ENCODE peak calls at places on chromosomes 3 and 15, in eight cellular contexts. One of them, this sample, is unnamed.

GRCh38 chr3:109177888-109178287 is 41.4 kb downstream of the C3orf85 start:
- DNase-seq in cardiac muscle cell: no peak
- DNase-seq in OCI-LY7: no peak
- DNase-seq in tibial artery: no peak
- DNase-seq in cardiac fibroblast: no peak
- DNase-seq in brain microvascular endothelial cell: no peak
- DNase-seq in tibial nerve: no peak
- DNase-seq in foreskin fibroblast: no peak
- DNase-seq in this sample: no peak

GRCh38 chr3:106059953-106060517 is 191.2 kb upstream of the CBLB start:
- DNase-seq in tibial nerve: no peak
- DNase-seq in brain microvascular endothelial cell: no peak
- DNase-seq in cardiac fibroblast: no peak
- DNase-seq in tibial artery: no peak
- DNase-seq in cardiac muscle cell: peak; percentile 13
- DNase-seq in foreskin fibroblast: no peak
- DNase-seq in OCI-LY7: no peak
- DNase-seq in this sample: no peak

GRCh38 chr3:8702560-8702959 is 31.0 kb upstream of the CAV3 start:
- DNase-seq in tibial nerve: no peak
- DNase-seq in cardiac muscle cell: no peak
- DNase-seq in tibial artery: no peak
- DNase-seq in OCI-LY7: peak; percentile 8
- DNase-seq in foreskin fibroblast: no peak
- DNase-seq in cardiac fibroblast: no peak
- DNase-seq in brain microvascular endothelial cell: no peak
- DNase-seq in this sample: no peak

GRCh38 chr3:98814799-98815450 is 51.8 kb downstream of the ST3GAL6 start:
- DNase-seq in brain microvascular endothelial cell: peak; percentile 63
- DNase-seq in OCI-LY7: no peak
- DNase-seq in foreskin fibroblast: peak; percentile 52
- DNase-seq in cardiac muscle cell: no peak
- DNase-seq in cardiac fibroblast: peak; percentile 76
- DNase-seq in tibial artery: no peak
- DNase-seq in tibial nerve: no peak
- DNase-seq in this sample: no peak

GRCh38 chr3:151660890-151661289 is 72.8 kb upstream of the AADACL2 start:
- DNase-seq in brain microvascular endothelial cell: no peak
- DNase-seq in tibial nerve: no peak
- DNase-seq in cardiac muscle cell: no peak
- DNase-seq in OCI-LY7: no peak
- DNase-seq in cardiac fibroblast: peak; percentile 38
- DNase-seq in foreskin fibroblast: peak; percentile 2
- DNase-seq in tibial artery: no peak
- DNase-seq in this sample: no peak

GRCh38 chr15:97189152-97189551 is 771.4 kb upstream of the ARRDC4 start:
- DNase-seq in brain microvascular endothelial cell: peak; percentile 3
- DNase-seq in tibial nerve: no peak
- DNase-seq in foreskin fibroblast: no peak
- DNase-seq in cardiac fibroblast: peak; percentile 56
- DNase-seq in cardiac muscle cell: no peak
- DNase-seq in OCI-LY7: no peak
- DNase-seq in tibial artery: no peak
- DNase-seq in this sample: no peak

GRCh38 chr15:101613130-101614000 is 38.8 kb downstream of the TM2D3 start:
- DNase-seq in OCI-LY7: no peak
- DNase-seq in tibial artery: peak; percentile 56
- DNase-seq in foreskin fibroblast: no peak
- DNase-seq in tibial nerve: peak; percentile 27
- DNase-seq in brain microvascular endothelial cell: peak; percentile 22
- DNase-seq in cardiac muscle cell: peak; percentile 51
- DNase-seq in cardiac fibroblast: peak; percentile 51
- DNase-seq in this sample: no peak

GRCh38 chr15:67082007-67082536 is 16.7 kb downstream of the SMAD3 start:
- DNase-seq in tibial artery: no peak
- DNase-seq in tibial nerve: no peak
- DNase-seq in cardiac muscle cell: no peak
- DNase-seq in OCI-LY7: peak; percentile 77
- DNase-seq in foreskin fibroblast: no peak
- DNase-seq in brain microvascular endothelial cell: no peak
- DNase-seq in cardiac fibroblast: no peak
- DNase-seq in this sample: no peak

GRCh38 chr15:43133429-43134156 is at the start of gene TMEM62:
- DNase-seq in tibial artery: peak; percentile 84
- DNase-seq in OCI-LY7: peak; percentile 93
- DNase-seq in cardiac muscle cell: peak; percentile 84
- DNase-seq in cardiac fibroblast: peak; percentile 57
- DNase-seq in tibial nerve: peak; percentile 64
- DNase-seq in brain microvascular endothelial cell: peak; percentile 38
- DNase-seq in foreskin fibroblast: peak; percentile 36
- DNase-seq in this sample: peak; percentile 42

GRCh38 chr3:133209871-133210550 is 171.8 kb downstream of the TMEM108 start:
- DNase-seq in OCI-LY7: no peak
- DNase-seq in foreskin fibroblast: peak; percentile 70
- DNase-seq in cardiac fibroblast: peak; percentile 21
- DNase-seq in tibial artery: no peak
- DNase-seq in cardiac muscle cell: no peak
- DNase-seq in brain microvascular endothelial cell: peak; percentile 29
- DNase-seq in tibial nerve: no peak
- DNase-seq in this sample: no peak

GRCh38 chr3:173098959-173099358 is 42.1 kb downstream of the SPATA16 start:
- DNase-seq in OCI-LY7: no peak
- DNase-seq in brain microvascular endothelial cell: no peak
- DNase-seq in tibial artery: no peak
- DNase-seq in cardiac muscle cell: no peak
- DNase-seq in tibial nerve: no peak
- DNase-seq in cardiac fibroblast: no peak
- DNase-seq in foreskin fibroblast: no peak
- DNase-seq in this sample: no peak

GRCh38 chr3:70011582-70011981 is 12.0 kb downstream of the SAMMSON start:
- DNase-seq in tibial nerve: no peak
- DNase-seq in OCI-LY7: no peak
- DNase-seq in cardiac fibroblast: no peak
- DNase-seq in foreskin fibroblast: no peak
- DNase-seq in brain microvascular endothelial cell: no peak
- DNase-seq in tibial artery: no peak
- DNase-seq in cardiac muscle cell: no peak
- DNase-seq in this sample: no peak

GRCh38 chr3:127456471-127457093 is 134.0 kb downstream of the TPRA1 start:
- DNase-seq in brain microvascular endothelial cell: peak; percentile 52
- DNase-seq in cardiac muscle cell: no peak
- DNase-seq in cardiac fibroblast: peak; percentile 58
- DNase-seq in foreskin fibroblast: peak; percentile 64
- DNase-seq in tibial nerve: no peak
- DNase-seq in OCI-LY7: no peak
- DNase-seq in tibial artery: peak; percentile 19
- DNase-seq in this sample: no peak

GRCh38 chr3:150129181-150129580 is 158.5 kb upstream of the PFN2 start:
- DNase-seq in cardiac fibroblast: no peak
- DNase-seq in foreskin fibroblast: no peak
- DNase-seq in cardiac muscle cell: no peak
- DNase-seq in brain microvascular endothelial cell: no peak
- DNase-seq in tibial nerve: no peak
- DNase-seq in OCI-LY7: no peak
- DNase-seq in tibial artery: no peak
- DNase-seq in this sample: no peak

GRCh38 chr3:37985637-37986320 is 4.8 kb upstream of the VILL start:
- DNase-seq in cardiac fibroblast: no peak
- DNase-seq in tibial nerve: peak; percentile 12
- DNase-seq in foreskin fibroblast: no peak
- DNase-seq in brain microvascular endothelial cell: no peak
- DNase-seq in OCI-LY7: no peak
- DNase-seq in tibial artery: no peak
- DNase-seq in cardiac muscle cell: no peak
- DNase-seq in this sample: no peak

GRCh38 chr3:129046037-129046731 is 14.4 kb upstream of the GP9 start:
- DNase-seq in OCI-LY7: no peak
- DNase-seq in cardiac fibroblast: no peak
- DNase-seq in foreskin fibroblast: no peak
- DNase-seq in brain microvascular endothelial cell: no peak
- DNase-seq in cardiac muscle cell: no peak
- DNase-seq in tibial artery: no peak
- DNase-seq in tibial nerve: no peak
- DNase-seq in this sample: no peak
- TF ChIP-seq CTCF in OCI-LY7: no peak
- TF ChIP-seq CTCF in cardiac fibroblast: no peak
- TF ChIP-seq CTCF in foreskin fibroblast: no peak
- TF ChIP-seq CTCF in brain microvascular endothelial cell: peak; percentile 42
- TF ChIP-seq CTCF in cardiac muscle cell: peak; percentile 29
- TF ChIP-seq CTCF in tibial artery: no peak
- TF ChIP-seq CTCF in tibial nerve: no peak
- TF ChIP-seq CTCF in this sample: no peak

GRCh38 chr3:143135150-143135549 is 15.6 kb downstream of the CHST2 start:
- DNase-seq in OCI-LY7: no peak
- DNase-seq in cardiac fibroblast: peak; percentile 96
- DNase-seq in tibial artery: peak; percentile 25
- DNase-seq in brain microvascular endothelial cell: peak; percentile 94
- DNase-seq in tibial nerve: no peak
- DNase-seq in cardiac muscle cell: no peak
- DNase-seq in foreskin fibroblast: peak; percentile 96
- DNase-seq in this sample: no peak
- TF ChIP-seq CTCF in OCI-LY7: no peak
- TF ChIP-seq CTCF in cardiac fibroblast: peak; percentile 13
- TF ChIP-seq CTCF in tibial artery: no peak
- TF ChIP-seq CTCF in brain microvascular endothelial cell: peak; percentile 28
- TF ChIP-seq CTCF in tibial nerve: no peak
- TF ChIP-seq CTCF in cardiac muscle cell: peak; percentile 32
- TF ChIP-seq CTCF in foreskin fibroblast: no peak
- TF ChIP-seq CTCF in this sample: no peak

GRCh38 chr15:64356443-64357040 is 569 bp upstream of the CSNK1G1 start:
- DNase-seq in cardiac muscle cell: no peak
- DNase-seq in tibial artery: no peak
- DNase-seq in OCI-LY7: no peak
- DNase-seq in foreskin fibroblast: peak; percentile 71
- DNase-seq in cardiac fibroblast: peak; percentile 96
- DNase-seq in tibial nerve: no peak
- DNase-seq in brain microvascular endothelial cell: peak; percentile 85
- DNase-seq in this sample: no peak
- TF ChIP-seq CTCF in cardiac muscle cell: peak; percentile 46
- TF ChIP-seq CTCF in tibial artery: peak; percentile 26
- TF ChIP-seq CTCF in OCI-LY7: peak; percentile 42
- TF ChIP-seq CTCF in foreskin fibroblast: peak; percentile 35
- TF ChIP-seq CTCF in cardiac fibroblast: peak; percentile 26
- TF ChIP-seq CTCF in tibial nerve: peak; percentile 56
- TF ChIP-seq CTCF in brain microvascular endothelial cell: peak; percentile 56
- TF ChIP-seq CTCF in this sample: no peak

DNA sequence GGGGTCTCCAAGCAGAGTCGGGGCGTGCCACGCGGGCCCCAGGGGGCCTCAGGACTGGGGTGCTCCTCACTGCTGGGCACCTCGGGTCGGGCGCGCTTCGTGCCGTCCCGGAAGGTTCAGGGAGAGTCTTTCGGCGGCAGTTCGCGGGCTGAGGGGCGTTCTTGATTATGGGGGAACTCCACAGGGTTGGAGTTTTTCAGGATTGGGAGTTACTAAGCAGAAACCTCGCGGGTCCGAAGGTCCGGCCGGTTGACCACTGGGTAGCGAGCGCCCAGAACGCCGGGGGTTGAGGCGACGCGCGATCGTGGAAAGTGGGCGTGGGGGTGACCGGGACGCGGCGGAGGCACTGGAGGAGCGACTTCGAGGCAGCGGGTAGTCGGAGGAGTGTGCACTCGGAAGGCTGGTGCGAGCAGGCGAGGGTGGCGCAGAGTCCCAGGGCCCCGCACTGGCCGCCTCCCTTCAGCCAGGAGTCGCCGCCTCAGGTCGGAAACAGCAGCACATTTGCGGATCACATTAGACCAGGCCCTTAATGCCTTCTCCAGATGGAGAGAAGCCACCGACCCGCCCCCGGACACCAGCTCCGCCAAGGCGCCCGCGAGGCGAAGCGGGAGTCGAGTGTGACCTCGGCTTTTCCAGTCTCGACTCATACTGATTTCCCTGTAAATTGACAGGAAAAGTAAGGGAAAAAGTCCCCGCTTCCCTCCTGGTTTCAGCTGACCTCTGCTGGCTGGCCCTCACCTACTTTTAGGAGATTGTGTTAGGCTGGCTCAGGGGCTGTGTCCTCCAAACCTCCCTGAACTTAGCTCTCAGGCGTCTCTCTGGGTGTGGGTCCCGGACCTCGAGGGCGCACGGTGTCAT is 685 bp downstream of the ADAMTSL3 start:
- DNase-seq in tibial nerve: no peak
- DNase-seq in tibial artery: peak; percentile 51
- DNase-seq in cardiac fibroblast: no peak
- DNase-seq in foreskin fibroblast: no peak
- DNase-seq in cardiac muscle cell: peak; percentile 12
- DNase-seq in OCI-LY7: no peak
- DNase-seq in brain microvascular endothelial cell: no peak
- DNase-seq in this sample: no peak
- TF ChIP-seq CTCF in tibial nerve: no peak
- TF ChIP-seq CTCF in tibial artery: no peak
- TF ChIP-seq CTCF in cardiac fibroblast: no peak
- TF ChIP-seq CTCF in foreskin fibroblast: no peak
- TF ChIP-seq CTCF in cardiac muscle cell: no peak
- TF ChIP-seq CTCF in OCI-LY7: no peak
- TF ChIP-seq CTCF in brain microvascular endothelial cell: no peak
- TF ChIP-seq CTCF in this sample: no peak

GRCh38 chr15:73125219-73125618 is 73.0 kb downstream of the NEO1 start:
- DNase-seq in brain microvascular endothelial cell: peak; percentile 15
- DNase-seq in cardiac muscle cell: no peak
- DNase-seq in tibial artery: no peak
- DNase-seq in foreskin fibroblast: peak; percentile 13
- DNase-seq in tibial nerve: no peak
- DNase-seq in cardiac fibroblast: no peak
- DNase-seq in OCI-LY7: no peak
- DNase-seq in this sample: no peak

GRCh38 chr15:73130830-73131229 is 78.6 kb downstream of the NEO1 start:
- DNase-seq in OCI-LY7: no peak
- DNase-seq in cardiac muscle cell: no peak
- DNase-seq in foreskin fibroblast: no peak
- DNase-seq in cardiac fibroblast: no peak
- DNase-seq in brain microvascular endothelial cell: no peak
- DNase-seq in tibial artery: no peak
- DNase-seq in tibial nerve: no peak
- DNase-seq in this sample: no peak

GRCh38 chr15:73127302-73127936 is 75.2 kb downstream of the NEO1 start:
- DNase-seq in OCI-LY7: peak; percentile 49
- DNase-seq in brain microvascular endothelial cell: peak; percentile 23
- DNase-seq in tibial artery: no peak
- DNase-seq in cardiac fibroblast: peak; percentile 44
- DNase-seq in tibial nerve: no peak
- DNase-seq in cardiac muscle cell: peak; percentile 53
- DNase-seq in foreskin fibroblast: peak; percentile 2
- DNase-seq in this sample: no peak
- TF ChIP-seq CTCF in OCI-LY7: peak; percentile 93
- TF ChIP-seq CTCF in brain microvascular endothelial cell: peak; percentile 94
- TF ChIP-seq CTCF in tibial artery: peak; percentile 61
- TF ChIP-seq CTCF in cardiac fibroblast: peak; percentile 85
- TF ChIP-seq CTCF in tibial nerve: no peak
- TF ChIP-seq CTCF in cardiac muscle cell: peak; percentile 93
- TF ChIP-seq CTCF in foreskin fibroblast: peak; percentile 91
- TF ChIP-seq CTCF in this sample: no peak

DNA sequence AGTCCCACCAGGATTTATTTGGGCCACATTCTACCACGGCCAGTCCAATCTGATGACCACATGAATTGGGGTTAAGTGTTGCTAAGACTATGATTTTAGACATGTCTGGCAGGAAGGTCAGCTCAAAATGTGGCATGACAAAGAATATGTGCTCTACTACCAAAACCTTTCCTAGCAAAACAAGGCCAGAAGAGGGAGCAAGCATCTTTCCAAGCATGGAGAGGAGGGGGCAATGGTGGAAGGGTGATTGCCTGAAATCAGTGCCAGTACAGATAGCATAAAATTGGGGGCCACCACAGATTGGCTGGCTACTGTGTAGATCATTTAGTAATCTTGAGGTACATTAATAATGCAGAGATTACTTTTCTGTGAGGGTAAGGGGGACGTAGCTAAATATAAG is 43.2 kb downstream of the TMEM39A start:
- DNase-seq in cardiac fibroblast: no peak
- DNase-seq in brain microvascular endothelial cell: no peak
- DNase-seq in tibial artery: no peak
- DNase-seq in OCI-LY7: no peak
- DNase-seq in foreskin fibroblast: no peak
- DNase-seq in tibial nerve: no peak
- DNase-seq in cardiac muscle cell: no peak
- DNase-seq in this sample: no peak
- TF ChIP-seq CTCF in cardiac fibroblast: no peak
- TF ChIP-seq CTCF in brain microvascular endothelial cell: peak; percentile 43
- TF ChIP-seq CTCF in tibial artery: no peak
- TF ChIP-seq CTCF in OCI-LY7: peak; percentile 42
- TF ChIP-seq CTCF in foreskin fibroblast: no peak
- TF ChIP-seq CTCF in tibial nerve: no peak
- TF ChIP-seq CTCF in cardiac muscle cell: peak; percentile 6
- TF ChIP-seq CTCF in this sample: no peak

This sample was measured in omental fat pad.